ENCODE peak calls at places on chromosomes 13 and 19, in nine cellular contexts. C is uterus; O is non-pigmented ciliary epithelial cell; H is GM23248; B is brain microvascular endothelial cell; I is AG10803; L is CD8-positive, alpha-beta T cell; R is fibroblast of lung; F is AML-193. X is an unnamed sample.

GRCh38 chr19:7004313-7004931 is 16.8 kb downstream of the MBD3L2B start:
- DNase-seq in C (no peak), O (no peak), H (peak), B (peak), I (peak), L (no peak), R (peak), F (peak), X (peak)

GRCh38 chr13:113150545-113151365 is 7.7 kb upstream of the PROZ start:
- DNase-seq in C (no peak), O (no peak), H (no peak), B (no peak), I (no peak), L (no peak), R (no peak), F (no peak), X (no peak)

GRCh38 chr13:20988909-20989735 is 72.3 kb downstream of the LATS2 start:
- DNase-seq in C (no peak), O (no peak), H (no peak), B (no peak), I (no peak), L (no peak), R (no peak), F (no peak), X (no peak)

GRCh38 chr19:3015126-3016057 is 13.7 kb downstream of the TLE2 start:
- DNase-seq in C (no peak), O (no peak), H (no peak), B (no peak), I (no peak), L (no peak), R (no peak), F (no peak), X (no peak)

GRCh38 chr19:12785431-12786011 is 5.8 kb upstream of the JUNB start:
- DNase-seq in C (no peak), O (no peak), H (peak), B (no peak), I (no peak), L (no peak), R (no peak), F (peak), X (peak)

GRCh38 chr13:85806553-85807175 is 7.4 kb upstream of the SLITRK6 start:
- DNase-seq in C (no peak), O (peak), H (peak), B (no peak), I (peak), L (no peak), R (peak), F (peak), X (no peak)

GRCh38 chr19:43464089-43464775 is 1.2 kb downstream of the LYPD3 start:
- DNase-seq in C (peak), O (no peak), H (peak), B (no peak), I (no peak), L (peak), R (no peak), F (no peak), X (no peak)

GRCh38 chr13:30466358-30466714 is 600 bp upstream of the HMGB1 start:
- DNase-seq in C (no peak), O (no peak), H (peak), B (peak), I (peak), L (no peak), R (no peak), F (peak), X (no peak)

GRCh38 chr19:29449371-29449770 is 76.4 kb upstream of the VSTM2B start:
- DNase-seq in C (no peak), O (no peak), H (no peak), B (no peak), I (no peak), L (no peak), R (no peak), F (no peak), X (no peak)

GRCh38 chr13:39297664-39298171 is 259.5 kb downstream of the NHLRC3 start:
- DNase-seq in C (no peak), O (no peak), H (peak), B (peak), I (peak), L (no peak), R (no peak), F (no peak), X (no peak)

GRCh38 chr19:30367421-30367820 is 4.8 kb upstream of the ZNF536 start:
- DNase-seq in C (no peak), O (no peak), H (no peak), B (no peak), I (no peak), L (no peak), R (no peak), F (no peak), X (no peak)

GRCh38 chr13:34401741-34402140 is 540.3 kb upstream of the NBEA start:
- DNase-seq in C (no peak), O (no peak), H (peak), B (no peak), I (no peak), L (no peak), R (peak), F (no peak), X (no peak)

GRCh38 chr19:56085571-56086275 is 35.4 kb downstream of the ZNF787 start:
- DNase-seq in C (no peak), O (no peak), H (peak), B (no peak), I (peak), L (no peak), R (no peak), F (no peak), X (no peak)

GRCh38 chr19:53809518-53810186 is 14.5 kb downstream of the NLRP12 start:
- DNase-seq in C (no peak), O (no peak), H (no peak), B (no peak), I (no peak), L (no peak), R (no peak), F (no peak), X (no peak)

GRCh38 chr19:41541990-41542584 is 33.9 kb upstream of the CEACAM21 start:
- DNase-seq in C (no peak), O (no peak), H (peak), B (peak), I (peak), L (peak), R (peak), F (peak), X (no peak)

GRCh38 chr13:25171517-25172302 is at the start of gene AMER2:
- DNase-seq in C (peak), O (no peak), H (peak), B (no peak), I (peak), L (no peak), R (peak), F (no peak), X (no peak)

GRCh38 chr19:38375748-38376147 is 1.4 kb downstream of the PSMD8 start:
- DNase-seq in C (no peak), O (no peak), H (peak), B (no peak), I (peak), L (no peak), R (no peak), F (no peak), X (no peak)

GRCh38 chr19:47381121-47381520 is 32.0 kb downstream of the DHX34 start:
- DNase-seq in C (no peak), O (no peak), H (no peak), B (no peak), I (no peak), L (no peak), R (no peak), F (no peak), X (no peak)

X was measured in GF-D8.